ENCODE peak calls at places on chromosomes 7 and 10, in six cellular contexts. A is GOT3, Z is ovary, D is hepatic stellate cell, I is Calu3, B is adipocyte. Q is an unnamed sample.

GRCh38 chr10:7773845-7774801 is 13.7 kb downstream of the KIN start:
- DNase-seq in A (no peak), Z (no peak), D (no peak), I (peak; percentile 21), B (no peak), Q (no peak)

GRCh38 chr7:94375713-94376112 is 19.0 kb upstream of the COL1A2 start:
- DNase-seq in B (peak; percentile 94), A (no peak), I (no peak), D (peak; percentile 56), Z (peak; percentile 38), Q (peak; percentile 36)

GRCh38 chr10:96646251-96646740 is 59.5 kb upstream of the TM9SF3 start:
- DNase-seq in I (peak; percentile 9), Z (no peak), B (no peak), D (no peak), A (no peak), Q (no peak)

GRCh38 chr7:131424219-131424822 is 96.6 kb downstream of the MKLN1 start:
- DNase-seq in Z (no peak), I (no peak), A (no peak), D (peak; percentile 7), B (peak; percentile 80), Q (no peak)

GRCh38 chr7:123271231-123271630 is 71.5 kb upstream of the SLC13A1 start:
- DNase-seq in B (no peak), Z (no peak), I (no peak), A (no peak), D (no peak), Q (no peak)

GRCh38 chr10:31771345-31771831 is 157.2 kb downstream of the ARHGAP12 start:
- DNase-seq in Z (no peak), A (no peak), B (no peak), D (no peak), I (no peak), Q (no peak)

GRCh38 chr10:91389636-91390512 is 20.3 kb upstream of the HECTD2 start:
- DNase-seq in Z (no peak), D (no peak), I (peak; percentile 17), A (no peak), B (peak; percentile 93), Q (no peak)

GRCh38 chr10:122186822-122187810 is 84.0 kb upstream of the BTBD16 start:
- DNase-seq in B (no peak), I (no peak), A (no peak), D (no peak), Z (no peak), Q (no peak)

GRCh38 chr7:150411606-150412005 is 32.5 kb downstream of the ZNF775 start:
- DNase-seq in B (no peak), A (no peak), Z (no peak), D (no peak), I (no peak), Q (no peak)

GRCh38 chr10:26534384-26534783 is 96.2 kb downstream of the APBB1IP start:
- DNase-seq in A (no peak), D (no peak), Z (no peak), B (no peak), I (no peak), Q (no peak)

GRCh38 chr7:8131694-8132605 is 130.0 kb downstream of the ICA1 start:
- DNase-seq in D (no peak), I (no peak), Z (no peak), A (no peak), B (no peak), Q (no peak)

GRCh38 chr10:30000802-30001571 is 58.4 kb downstream of the JCAD start:
- DNase-seq in I (peak; percentile 34), D (peak; percentile 68), B (peak; percentile 78), A (no peak), Z (peak; percentile 60), Q (no peak)

GRCh38 chr10:78634389-78634815 is 434.4 kb upstream of the ZMIZ1 start:
- DNase-seq in Z (no peak), D (no peak), I (peak; percentile 59), A (no peak), B (peak; percentile 28), Q (peak; percentile 59)

GRCh38 chr7:100687740-100688592 is 6.1 kb downstream of the GIGYF1 start:
- DNase-seq in Z (no peak), A (no peak), B (no peak), I (no peak), D (peak; percentile 53), Q (no peak)

GRCh38 chr10:132865851-132866600 is 76.3 kb downstream of the CFAP46 start:
- DNase-seq in A (no peak), Z (no peak), I (no peak), B (no peak), D (no peak), Q (no peak)

GRCh38 chr7:81256991-81257390 is 338.1 kb upstream of the SEMA3C start:
- DNase-seq in Z (no peak), D (no peak), A (no peak), B (no peak), I (no peak), Q (no peak)

Q was measured in H54.